ENCODE peak calls at places on chromosome 22, in nine cellular contexts. E, G, C, W, L, Q, B, D and H are unnamed samples.

GRCh38 chr22:20114506-20115475 is 1.1 kb upstream of the RANBP1 start:
- DNase-seq in D (no peak), B (no peak), L (no peak), E (peak; percentile 47), Q (no peak), W (no peak), C (no peak), G (no peak), H (no peak)

GRCh38 chr22:42833104-42833503 is 24.0 kb downstream of the ARFGAP3 start:
- DNase-seq in W (no peak), C (no peak), D (no peak), G (no peak), L (no peak), B (no peak), E (no peak), Q (no peak), H (no peak)

GRCh38 chr22:22939537-22940368 is 52.1 kb downstream of the IGLL5 start:
- DNase-seq in L (peak; percentile 9), B (no peak), C (no peak), G (no peak), E (no peak), D (no peak), W (no peak), Q (no peak), H (no peak)

GRCh38 chr22:28835630-28836189 is 35.3 kb upstream of the XBP1 start:
- DNase-seq in D (no peak), W (no peak), B (no peak), L (no peak), G (no peak), C (no peak), Q (no peak), E (no peak), H (no peak)

GRCh38 chr22:38097557-38098409 is 12.7 kb downstream of the BAIAP2L2 start:
- DNase-seq in W (no peak), B (peak; percentile 84), L (peak; percentile 95), E (peak; percentile 40), G (no peak), Q (no peak), D (no peak), C (no peak), H (no peak)

GRCh38 chr22:29004647-29005371 is 56.8 kb downstream of the C22orf31 start:
- DNase-seq in B (peak; percentile 95), Q (no peak), D (peak; percentile 85), C (no peak), E (peak; percentile 60), G (no peak), W (peak; percentile 17), L (peak; percentile 91), H (peak; percentile 25)

GRCh38 chr22:19663286-19663815 is 51.0 kb upstream of the SEPTIN5 start:
- DNase-seq in L (no peak), W (peak; percentile 72), B (peak; percentile 54), Q (peak; percentile 2), G (peak; percentile 85), E (peak; percentile 77), C (no peak), D (peak; percentile 80), H (no peak)

GRCh38 chr22:49531533-49531895 is 296.2 kb downstream of the BRD1 start:
- DNase-seq in B (no peak), L (no peak), D (no peak), G (no peak), Q (no peak), C (no peak), W (no peak), E (no peak), H (no peak)

GRCh38 chr22:26853071-26853470 is 195.7 kb downstream of the MIAT start:
- DNase-seq in D (no peak), L (no peak), W (no peak), G (no peak), B (no peak), C (no peak), Q (no peak), E (no peak), H (no peak)

GRCh38 chr22:20464096-20464614 is 26.5 kb upstream of the SCARF2 start:
- DNase-seq in Q (no peak), G (no peak), E (no peak), C (no peak), D (no peak), W (no peak), B (no peak), L (no peak), H (no peak)

GRCh38 chr22:46956498-46957215 is 194.2 kb downstream of the TBC1D22A start:
- DNase-seq in L (no peak), G (no peak), W (no peak), B (no peak), D (peak; percentile 21), Q (no peak), C (no peak), E (no peak), H (no peak)

GRCh38 chr22:26852176-26852575 is 194.8 kb downstream of the MIAT start:
- DNase-seq in W (peak; percentile 39), L (peak; percentile 94), Q (peak; percentile 31), G (no peak), C (no peak), E (no peak), D (no peak), B (peak; percentile 34), H (no peak)

GRCh38 chr22:29344137-29344536 is 28.6 kb upstream of the RASL10A start:
- DNase-seq in L (no peak), C (no peak), B (no peak), E (peak; percentile 80), W (peak; percentile 38), Q (peak; percentile 84), G (no peak), D (peak; percentile 88), H (no peak)

GRCh38 chr22:22442928-22443709 is 65.4 kb downstream of the ZNF280B start:
- DNase-seq in C (no peak), W (no peak), B (no peak), E (no peak), Q (no peak), L (no peak), G (no peak), D (no peak), H (no peak)

GRCh38 chr22:22034469-22035132 is 52.0 kb upstream of the TOP3B start:
- DNase-seq in W (no peak), Q (no peak), E (no peak), C (no peak), G (no peak), D (no peak), B (no peak), L (no peak), H (no peak)

GRCh38 chr22:23651676-23652075 is 19.6 kb upstream of the DRICH1 start:
- DNase-seq in G (no peak), W (no peak), L (no peak), Q (no peak), D (no peak), E (no peak), B (no peak), C (no peak), H (no peak)

GRCh38 chr22:21907638-21908522 is 40.4 kb upstream of the MAPK1 start:
- DNase-seq in E (no peak), C (no peak), Q (no peak), D (no peak), L (no peak), W (no peak), B (no peak), G (peak; percentile 51), H (no peak)

GRCh38 chr22:46583571-46583970 is 36.6 kb upstream of the GRAMD4 start:
- DNase-seq in C (no peak), G (no peak), E (no peak), D (no peak), Q (no peak), W (no peak), B (no peak), L (peak; percentile 35), H (no peak)

GRCh38 chr22:27626675-27627443 is 174.7 kb downstream of the MN1 start:
- DNase-seq in L (no peak), W (no peak), E (no peak), C (no peak), D (no peak), Q (no peak), G (no peak), B (no peak), H (no peak)

GRCh38 chr22:26496456-26496855 is 12.8 kb downstream of the SRRD start:
- DNase-seq in B (no peak), L (no peak), C (no peak), Q (no peak), G (no peak), E (no peak), D (no peak), W (no peak), H (no peak)

GRCh38 chr22:37412445-37413250 is 14.6 kb downstream of the ELFN2 start:
- DNase-seq in W (no peak), G (no peak), D (no peak), E (no peak), B (no peak), C (no peak), L (no peak), Q (no peak), H (no peak)

GRCh38 chr22:41780714-41781507 is 19.6 kb upstream of the CCDC134 start:
- DNase-seq in D (peak; percentile 67), B (peak; percentile 71), Q (no peak), L (peak; percentile 64), E (peak; percentile 81), W (no peak), C (peak; percentile 74), G (peak; percentile 84), H (no peak)

GRCh38 chr22:47307812-47308211 is 545.4 kb downstream of the TBC1D22A start:
- DNase-seq in D (no peak), W (no peak), B (no peak), C (no peak), Q (no peak), E (no peak), G (peak; percentile 12), L (no peak), H (no peak)

GRCh38 chr22:37282385-37282677 is at the start of gene CYTH4:
- DNase-seq in B (no peak), G (peak; percentile 93), E (peak; percentile 91), C (peak; percentile 64), W (peak; percentile 70), Q (no peak), D (peak; percentile 70), L (no peak), H (no peak)

GRCh38 chr22:32618461-32619140 is 144.0 kb downstream of the FBXO7 start:
- DNase-seq in W (no peak), C (no peak), G (no peak), D (no peak), E (no peak), B (peak; percentile 55), Q (no peak), L (no peak), H (no peak)

GRCh38 chr22:49197500-49197899 is 630.2 kb downstream of the BRD1 start:
- DNase-seq in W (no peak), L (peak; percentile 76), B (peak; percentile 60), G (peak; percentile 38), Q (no peak), E (no peak), C (no peak), D (no peak), H (no peak)

GRCh38 chr22:41468381-41469217 is at the start of the genes ACO2 and PHF5A:
- DNase-seq in E (peak; percentile 98), L (peak; percentile 99), C (peak; percentile 99), W (peak; percentile 97), Q (peak; percentile 99), B (peak; percentile 99), G (peak; percentile 98), D (peak; percentile 98), H (peak; percentile 97)

GRCh38 chr22:40024201-40025061 is 29.7 kb downstream of the FAM83F start:
- DNase-seq in L (peak; percentile 92), C (peak; percentile 57), W (peak; percentile 82), B (peak; percentile 83), Q (peak; percentile 65), E (peak; percentile 73), G (peak; percentile 86), D (peak; percentile 81), H (peak; percentile 73)

GRCh38 chr22:44166877-44167276 is 13.8 kb upstream of the PARVG start:
- DNase-seq in W (no peak), Q (no peak), C (no peak), B (no peak), D (no peak), E (peak; percentile 43), G (no peak), L (no peak), H (no peak)

GRCh38 chr22:36433318-36434231 is 45.8 kb upstream of the MYH9 start:
- DNase-seq in D (peak; percentile 88), E (no peak), L (peak; percentile 64), G (no peak), Q (no peak), B (no peak), C (no peak), W (peak; percentile 42), H (no peak)

GRCh38 chr22:32544953-32545558 is 70.4 kb downstream of the FBXO7 start:
- DNase-seq in E (no peak), Q (no peak), D (no peak), W (no peak), C (no peak), L (no peak), B (no peak), G (peak; percentile 12), H (no peak)